ENCODE peak calls at places on chromosome 2, in five cellular contexts. H, N, D, Q and E are unnamed samples.
A peak's percentile ranks its signal among the peaks of the same experiment; 100 is the strongest.

GRCh38 chr2:235112365-235112764 is 160.5 kb downstream of the SH3BP4 start:
- DNase-seq in Q (no peak), H (no peak), N (no peak), D (peak; percentile 4), E (no peak)

GRCh38 chr2:224957540-224958465 is 84.5 kb downstream of the DOCK10 start:
- DNase-seq in H (no peak), N (peak; percentile 51), Q (peak; percentile 72), D (no peak), E (peak; percentile 42)

GRCh38 chr2:235701206-235701605 is 207.4 kb downstream of the AGAP1 start:
- DNase-seq in D (no peak), N (no peak), H (no peak), Q (no peak), E (no peak)

GRCh38 chr2:234955971-234956509 is 4.2 kb downstream of the SH3BP4 start:
- DNase-seq in D (no peak), H (no peak), Q (no peak), N (no peak), E (no peak)

GRCh38 chr2:232512557-232512956 is 7.6 kb upstream of the PRSS56 start:
- DNase-seq in N (no peak), H (no peak), D (no peak), Q (no peak), E (no peak)

GRCh38 chr2:46434851-46435273 is 44.5 kb upstream of the TMEM247 start:
- DNase-seq in Q (no peak), D (no peak), N (no peak), H (peak; percentile 68), E (peak; percentile 84)

GRCh38 chr2:2587364-2587763 is 256.3 kb upstream of the MYT1L start:
- DNase-seq in H (no peak), N (no peak), Q (no peak), D (no peak), E (no peak)

GRCh38 chr2:237181844-237182243 is 96.2 kb downstream of the COPS8 start:
- DNase-seq in N (peak; percentile 90), Q (no peak), H (peak; percentile 97), D (no peak), E (peak; percentile 71)

GRCh38 chr2:77228379-77228778 is 293.8 kb downstream of the LRRTM4 start:
- DNase-seq in D (no peak), Q (no peak), N (no peak), H (peak; percentile 9), E (no peak)

GRCh38 chr2:171516793-171517192 is 5.5 kb upstream of the CYBRD1 start:
- DNase-seq in Q (no peak), D (no peak), N (peak; percentile 20), H (peak; percentile 14), E (peak; percentile 51)

GRCh38 chr2:1069847-1070246 is 119.2 kb downstream of the SNTG2 start:
- DNase-seq in D (no peak), N (no peak), H (no peak), Q (no peak), E (no peak)

GRCh38 chr2:86500325-86500724 is 59.2 kb downstream of the KDM3A start:
- DNase-seq in N (no peak), D (no peak), H (no peak), Q (peak; percentile 34), E (no peak)

GRCh38 chr2:39124770-39125075 is 3.9 kb upstream of the SOS1 start:
- DNase-seq in N (no peak), H (no peak), Q (no peak), D (no peak), E (peak; percentile 70)
- H3K4me1 ChIP-seq in N (peaks cover 28% of the 10 kb centered on the region), H (peaks cover 10% of the 10 kb centered on the region), Q (peaks cover 66% of the 10 kb centered on the region), D (no peaks in the 10 kb centered on the region), E (peaks cover 37% of the 10 kb centered on the region)

DNA sequence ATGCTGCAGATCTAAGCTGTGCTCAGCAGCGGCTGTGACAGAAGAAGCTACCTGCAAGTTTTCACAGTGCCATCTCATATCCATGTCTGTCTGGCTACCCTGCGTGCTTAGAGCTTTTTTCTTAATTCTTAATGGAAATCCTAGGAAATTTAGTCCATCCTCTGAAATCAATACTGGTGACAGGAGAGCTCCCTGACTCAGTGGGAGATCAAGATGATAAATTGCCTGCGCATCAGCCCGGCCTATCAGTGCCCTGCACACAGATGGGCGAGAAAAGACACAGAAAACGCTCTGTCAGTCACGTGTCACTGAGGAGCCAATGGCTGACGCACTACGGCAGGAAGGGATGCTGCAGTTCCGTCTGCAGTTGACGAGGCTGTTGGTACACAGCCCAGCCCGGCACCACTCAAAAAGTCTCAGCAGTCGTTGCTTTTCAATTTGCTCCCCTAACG is 819.6 kb upstream of the FSHR start:
- DNase-seq in D (peak; percentile 83), H (peak; percentile 1), N (peak; percentile 29), Q (no peak), E (no peak)
- H2AFZ ChIP-seq in D (no peak overlapping the region), H (no peak overlapping the region), N (peak overlapping the region; percentile 76), Q (no peak overlapping the region), E (no peak overlapping the region)

GRCh38 chr2:6977095-6977777 is 60.0 kb downstream of the RNF144A start:
- DNase-seq in H (no peak), Q (no peak), N (peak; percentile 15), D (no peak), E (no peak)

GRCh38 chr2:6978991-6979390 is 61.8 kb downstream of the RNF144A start:
- DNase-seq in N (no peak), D (no peak), H (no peak), Q (no peak), E (no peak)

GRCh38 chr2:6973895-6974545 is 56.8 kb downstream of the RNF144A start:
- DNase-seq in D (no peak), N (peak; percentile 56), Q (no peak), H (no peak), E (no peak)

GRCh38 chr2:6975988-6976387 is 58.8 kb downstream of the RNF144A start:
- DNase-seq in N (no peak), H (peak; percentile 28), D (no peak), Q (no peak), E (no peak)

DNA sequence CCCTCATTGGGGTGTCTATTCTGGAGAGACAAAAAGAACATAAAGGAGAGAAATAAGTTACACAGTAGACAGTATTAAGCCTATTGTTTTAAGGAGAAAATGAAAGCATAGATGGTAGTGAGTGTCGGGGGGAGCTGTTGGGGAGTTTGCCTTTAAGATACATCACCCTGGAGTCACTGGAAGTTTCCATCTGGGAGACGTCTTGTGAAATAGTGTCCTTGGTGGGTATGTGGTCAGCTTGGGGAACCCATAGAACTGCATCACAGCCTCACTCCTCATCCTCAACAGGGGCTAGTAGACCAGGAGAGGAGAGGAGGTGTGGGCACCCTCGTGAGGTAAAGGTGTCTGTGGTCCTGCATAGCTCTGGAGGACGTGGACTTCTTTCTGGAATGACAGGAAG is 60.6 kb downstream of the RNF144A start:
- DNase-seq in Q (no peak), D (no peak), H (peak; percentile 25), N (no peak), E (no peak)
- H3K27ac ChIP-seq in Q (no peak overlapping the region), D (no peak overlapping the region), H (no peak overlapping the region), N (no peak overlapping the region), E (no peak overlapping the region)

GRCh38 chr2:134254836-134255235 is 964 bp downstream of the MGAT5 start:
- DNase-seq in N (no peak), D (no peak), H (no peak), Q (no peak), E (no peak)

GRCh38 chr2:134252092-134252775 is 1.6 kb upstream of the MGAT5 start:
- DNase-seq in H (no peak), Q (peak; percentile 80), D (no peak), N (peak; percentile 80), E (no peak)

GRCh38 chr2:134253804-134254203 is at the start of gene MGAT5:
- DNase-seq in H (no peak), D (no peak), N (no peak), Q (peak; percentile 74), E (no peak)

GRCh38 chr2:134250840-134251461 is 2.9 kb upstream of the MGAT5 start:
- DNase-seq in H (no peak), Q (peak; percentile 51), D (no peak), N (no peak), E (no peak)

GRCh38 chr2:134253117-134253704 is 661 bp upstream of the MGAT5 start:
- DNase-seq in H (no peak), N (no peak), Q (peak; percentile 67), D (no peak), E (no peak)
- H3K4me1 ChIP-seq in H (no peaks in the 10 kb centered on the region), N (no peaks in the 10 kb centered on the region), Q (peaks cover 100% of the 10 kb centered on the region), D (no peaks in the 10 kb centered on the region), E (peaks cover 4% of the 10 kb centered on the region)

GRCh38 chr2:160952462-160952861 is 207.8 kb upstream of the TANK start:
- DNase-seq in N (peak; percentile 55), D (no peak), Q (no peak), H (no peak), E (no peak)
- H2AFZ ChIP-seq in N (peak overlapping the region; percentile 88), D (no peak overlapping the region), Q (no peak overlapping the region), H (no peak overlapping the region), E (peak overlapping the region; percentile 79)

DNA sequence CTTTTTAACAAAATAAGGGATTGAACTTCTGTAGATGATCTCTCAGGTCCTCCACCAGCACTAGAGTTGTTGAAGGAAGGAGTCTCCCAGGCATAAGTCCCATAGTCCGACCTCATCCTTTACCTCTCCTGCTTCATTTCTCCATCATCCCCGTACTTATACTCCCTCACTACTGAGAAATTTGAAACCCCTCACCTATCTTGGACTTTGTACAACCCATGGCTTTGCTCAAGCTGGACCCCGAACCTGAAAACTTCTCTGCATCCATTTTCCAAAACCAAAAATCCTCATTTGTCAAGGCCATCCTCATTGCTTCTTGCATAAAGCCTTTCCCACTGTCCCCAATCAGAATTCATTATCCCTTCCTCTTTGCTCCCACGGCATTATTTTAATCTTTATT is 482 bp upstream of the NHEJ1 start:
- DNase-seq in Q (no peak), N (no peak), H (no peak), D (no peak), E (no peak)
- H3K27ac ChIP-seq in Q (peak overlapping the region; percentile 68), N (peak overlapping the region; percentile 74), H (no peak overlapping the region), D (no peak overlapping the region), E (peak overlapping the region; percentile 69)

GRCh38 chr2:68784191-68784590 is 49.6 kb downstream of the ARHGAP25 start:
- DNase-seq in N (no peak), Q (no peak), H (no peak), D (no peak), E (no peak)

GRCh38 chr2:68784849-68785248 is 50.2 kb downstream of the ARHGAP25 start:
- DNase-seq in N (no peak), Q (no peak), H (peak; percentile 65), D (no peak), E (no peak)

GRCh38 chr2:68791914-68792313 is 57.3 kb downstream of the ARHGAP25 start:
- DNase-seq in Q (no peak), H (no peak), N (no peak), D (no peak), E (no peak)

GRCh38 chr2:68790600-68790999 is 56.0 kb downstream of the ARHGAP25 start:
- DNase-seq in N (no peak), H (no peak), Q (no peak), D (no peak), E (no peak)

DNA sequence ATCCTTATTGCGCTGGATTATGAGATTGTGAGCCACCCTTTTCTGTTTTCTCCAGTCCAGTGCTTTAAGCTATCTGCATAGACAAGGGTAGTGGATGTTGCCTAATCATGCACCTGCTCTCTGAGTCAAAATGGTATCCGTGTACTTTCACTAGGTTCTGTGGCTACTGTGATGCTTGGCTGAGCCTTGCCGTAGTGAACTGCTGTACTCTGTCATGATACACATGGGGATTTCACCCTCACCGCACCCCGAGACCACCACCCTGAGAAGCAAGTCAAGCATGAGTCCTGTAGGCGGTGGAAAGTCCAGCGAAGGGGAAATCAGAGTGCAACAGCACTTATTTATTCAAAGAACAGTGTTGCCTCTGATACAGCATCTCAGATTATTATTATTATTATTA is 55.0 kb downstream of the ARHGAP25 start:
- DNase-seq in D (no peak), H (no peak), N (no peak), Q (peak; percentile 93), E (no peak)
- H3K4me1 ChIP-seq in D (no peaks in the 10 kb centered on the region), H (no peaks in the 10 kb centered on the region), N (no peaks in the 10 kb centered on the region), Q (peaks cover 55% of the 10 kb centered on the region), E (no peaks in the 10 kb centered on the region)